ENCODE peak calls at places on chromosomes 5 and 9, in four cellular contexts. One of them, this sample, is unnamed.

GRCh38 chr5:172575816-172576215 is 65.2 kb upstream of the NEURL1B start:
- DNase-seq in GM23248: no peak
- DNase-seq in lower leg skin: no peak
- DNase-seq in amniotic stem cell: no peak
- DNase-seq in this sample: no peak

GRCh38 chr9:113687680-113688371 is 188.3 kb upstream of the ZNF618 start:
- DNase-seq in GM23248: no peak
- DNase-seq in lower leg skin: no peak
- DNase-seq in amniotic stem cell: no peak
- DNase-seq in this sample: no peak

GRCh38 chr5:119315516-119315949 is 40.3 kb upstream of the TNFAIP8 start:
- DNase-seq in GM23248: peak; percentile 43
- DNase-seq in lower leg skin: no peak
- DNase-seq in amniotic stem cell: no peak
- DNase-seq in this sample: peak; percentile 44

GRCh38 chr9:128550770-128551651 is 1.4 kb upstream of the SPTAN1 start:
- DNase-seq in GM23248: peak; percentile 75
- DNase-seq in lower leg skin: peak; percentile 19
- DNase-seq in amniotic stem cell: peak; percentile 18
- DNase-seq in this sample: no peak

GRCh38 chr9:110742741-110743371 is 74.3 kb downstream of the MUSK start:
- DNase-seq in GM23248: peak; percentile 82
- DNase-seq in lower leg skin: no peak
- DNase-seq in amniotic stem cell: no peak
- DNase-seq in this sample: peak; percentile 21

GRCh38 chr5:58012801-58013315 is 447.0 kb downstream of the PLK2 start:
- DNase-seq in GM23248: no peak
- DNase-seq in lower leg skin: no peak
- DNase-seq in amniotic stem cell: no peak
- DNase-seq in this sample: no peak

GRCh38 chr5:2000591-2000990 is 117.9 kb upstream of the IRX4 start:
- DNase-seq in GM23248: no peak
- DNase-seq in lower leg skin: peak; percentile 4
- DNase-seq in amniotic stem cell: no peak
- DNase-seq in this sample: no peak

GRCh38 chr5:84779206-84779605 is 394.5 kb upstream of the EDIL3 start:
- DNase-seq in GM23248: no peak
- DNase-seq in lower leg skin: no peak
- DNase-seq in amniotic stem cell: no peak
- DNase-seq in this sample: no peak

GRCh38 chr5:140992878-140993277 is 26.6 kb downstream of the PCDHAC2 start:
- DNase-seq in GM23248: no peak
- DNase-seq in lower leg skin: no peak
- DNase-seq in amniotic stem cell: no peak
- DNase-seq in this sample: no peak

GRCh38 chr5:173778152-173778782 is 109.9 kb upstream of the CPEB4 start:
- DNase-seq in GM23248: no peak
- DNase-seq in lower leg skin: no peak
- DNase-seq in amniotic stem cell: no peak
- DNase-seq in this sample: no peak

GRCh38 chr9:108994695-108995094 is 18.6 kb downstream of the CTNNAL1 start:
- DNase-seq in GM23248: no peak
- DNase-seq in lower leg skin: peak; percentile 24
- DNase-seq in amniotic stem cell: no peak
- DNase-seq in this sample: no peak

GRCh38 chr5:146009020-146009419 is 72.6 kb downstream of the SH3RF2 start:
- DNase-seq in GM23248: no peak
- DNase-seq in lower leg skin: no peak
- DNase-seq in amniotic stem cell: no peak
- DNase-seq in this sample: no peak

GRCh38 chr9:7615344-7615743 is 184.2 kb downstream of the DMAC1 start:
- DNase-seq in GM23248: no peak
- DNase-seq in lower leg skin: no peak
- DNase-seq in amniotic stem cell: no peak
- DNase-seq in this sample: no peak